ENCODE peak calls at places on chromosomes 2 and 18, in ten cellular contexts. R is K562; G is thoracic aorta; J is tibial artery; S is esophagus squamous epithelium; V is brain microvascular endothelial cell; X is CD8-positive, alpha-beta memory T cell; Q is CD4-positive, alpha-beta memory T cell; F is fibroblast of lung; C is Peyer's patch. A is an unnamed sample.

GRCh38 chr2:180577567-180577966 is 402.8 kb upstream of the UBE2E3 start:
- DNase-seq in R (no peak), G (no peak), J (no peak), S (no peak), V (no peak), X (no peak), Q (no peak), F (peak; percentile 65), C (no peak), A (no peak)

GRCh38 chr2:30611572-30611971 is 164.5 kb downstream of the LCLAT1 start:
- DNase-seq in R (no peak), G (no peak), J (no peak), S (no peak), V (peak; percentile 37), X (no peak), Q (no peak), F (no peak), C (no peak), A (no peak)

GRCh38 chr2:95359501-95359930 is 43.0 kb upstream of the FAHD2A start:
- DNase-seq in R (no peak), G (no peak), J (peak; percentile 42), S (no peak), V (no peak), X (no peak), Q (no peak), F (no peak), C (no peak), A (no peak)

GRCh38 chr2:206736935-206737334 is 18.7 kb upstream of the DYTN start:
- DNase-seq in R (no peak), G (no peak), J (no peak), S (no peak), V (no peak), X (no peak), Q (no peak), F (no peak), C (no peak), A (no peak)

GRCh38 chr18:44842588-44843412 is 162.1 kb downstream of the SETBP1 start:
- DNase-seq in R (no peak), G (no peak), J (no peak), S (no peak), V (no peak), X (no peak), Q (no peak), F (no peak), C (no peak), A (no peak)

GRCh38 chr2:47265751-47266231 is 110.7 kb upstream of the STPG4 start:
- DNase-seq in R (no peak), G (no peak), J (no peak), S (no peak), V (no peak), X (no peak), Q (no peak), F (no peak), C (no peak), A (no peak)

GRCh38 chr2:10469955-10470568 is 21.9 kb upstream of the ODC1 start:
- DNase-seq in R (no peak), G (no peak), J (peak; percentile 31), S (no peak), V (no peak), X (no peak), Q (no peak), F (no peak), C (no peak), A (no peak)

GRCh38 chr2:96923201-96923600 is 53.3 kb upstream of the SEMA4C start:
- DNase-seq in R (no peak), G (no peak), J (no peak), S (no peak), V (no peak), X (no peak), Q (no peak), F (no peak), C (no peak), A (no peak)

DNA sequence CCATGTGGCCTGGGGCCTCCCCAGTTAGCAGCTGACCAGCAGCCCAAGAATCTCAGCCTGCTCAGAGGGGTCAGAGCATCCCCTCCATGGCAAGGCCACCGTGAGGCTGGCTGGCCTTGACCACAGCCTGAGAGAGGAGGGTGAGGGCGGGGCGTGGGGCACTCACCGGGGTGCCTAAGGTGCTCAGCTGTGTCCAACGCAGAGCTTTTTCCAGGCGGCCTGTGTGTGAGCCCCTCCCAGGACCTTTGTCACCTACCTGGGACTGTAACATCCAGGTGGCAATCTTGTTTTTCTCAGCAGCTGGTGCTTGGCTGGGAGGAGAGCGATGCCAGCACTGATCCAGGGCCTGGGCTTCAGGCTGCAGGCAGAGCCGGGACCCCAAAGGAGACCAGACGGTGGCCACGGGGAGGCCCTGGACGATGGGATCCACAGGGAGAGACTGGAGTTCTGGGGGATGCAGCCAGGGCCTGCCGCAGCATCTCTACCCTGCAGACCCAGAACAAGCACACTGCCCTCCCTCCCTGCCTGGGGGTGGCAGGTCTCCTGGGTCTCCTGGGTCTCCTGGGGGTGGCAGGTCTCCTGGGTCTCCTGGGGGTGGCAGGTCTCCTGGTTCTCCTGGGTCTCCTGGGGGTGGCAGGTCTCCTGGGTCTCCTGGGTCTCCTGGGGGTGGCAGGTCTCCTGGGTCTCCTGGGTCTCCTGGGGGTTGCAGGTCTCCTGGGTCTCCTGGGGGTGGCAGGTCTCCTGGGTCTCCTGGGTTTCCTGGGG is 12.3 kb downstream of the SNED1 start:
- DNase-seq in R (no peak), G (no peak), J (no peak), S (no peak), V (no peak), X (no peak), Q (no peak), F (no peak), C (no peak), A (no peak)
- H3K27ac ChIP-seq in R (no peak overlapping the region), G (peak overlapping the region; percentile 45), J (peak overlapping the region; percentile 31), S (peak overlapping the region; percentile 59), V (no peak overlapping the region), X (no peak overlapping the region), Q (no peak overlapping the region), F (peak overlapping the region; percentile 57), C (peak overlapping the region; percentile 55), A (peak overlapping the region; percentile 56)

GRCh38 chr2:216132585-216132984 is 23.4 kb downstream of the XRCC5 start:
- DNase-seq in R (no peak), G (no peak), J (no peak), S (no peak), V (no peak), X (no peak), Q (no peak), F (no peak), C (no peak), A (no peak)

GRCh38 chr2:216134958-216135541 is 25.9 kb downstream of the XRCC5 start:
- DNase-seq in R (no peak), G (no peak), J (no peak), S (no peak), V (no peak), X (no peak), Q (no peak), F (no peak), C (no peak), A (no peak)

GRCh38 chr2:216130346-216130951 is 21.3 kb downstream of the XRCC5 start:
- DNase-seq in R (no peak), G (no peak), J (no peak), S (no peak), V (no peak), X (no peak), Q (no peak), F (peak; percentile 79), C (no peak), A (no peak)

GRCh38 chr2:216131175-216131926 is 22.2 kb downstream of the XRCC5 start:
- DNase-seq in R (no peak), G (no peak), J (no peak), S (no peak), V (no peak), X (no peak), Q (no peak), F (peak; percentile 19), C (no peak), A (no peak)

DNA sequence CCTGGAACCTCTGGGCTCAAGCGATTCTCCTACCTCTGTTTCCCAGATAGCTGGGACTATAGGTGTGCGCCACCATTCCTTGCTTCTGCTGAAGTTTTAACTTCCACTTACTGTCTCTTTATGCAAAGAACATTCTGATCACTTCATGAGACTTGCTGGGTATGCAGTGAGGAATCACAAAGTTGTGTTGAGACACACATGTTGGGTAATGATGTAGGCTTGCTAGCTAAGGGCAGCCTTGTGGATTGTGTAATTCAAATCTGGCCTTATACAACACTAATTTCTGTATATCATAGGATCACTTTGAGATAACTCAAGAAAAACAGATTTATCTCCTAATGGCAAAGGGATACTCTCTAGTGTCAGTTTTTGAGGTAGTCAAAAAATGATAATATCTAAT is 24.2 kb downstream of the XRCC5 start:
- DNase-seq in R (no peak), G (no peak), J (no peak), S (no peak), V (no peak), X (no peak), Q (no peak), F (peak; percentile 42), C (no peak), A (no peak)
- H3K36me3 ChIP-seq in R (peaks cover 88% of the 10 kb centered on the region), G (peaks cover 70% of the 10 kb centered on the region), J (peaks cover 98% of the 10 kb centered on the region), S (peaks cover 100% of the 10 kb centered on the region), V (peaks cover 75% of the 10 kb centered on the region), X (peaks cover 79% of the 10 kb centered on the region), Q (peaks cover 85% of the 10 kb centered on the region), F (peaks cover 25% of the 10 kb centered on the region), C (peaks cover 100% of the 10 kb centered on the region), A (peaks cover 64% of the 10 kb centered on the region)

GRCh38 chr2:218736535-218736934 is 25.9 kb downstream of the TTLL4 start:
- DNase-seq in R (no peak), G (no peak), J (no peak), S (no peak), V (no peak), X (no peak), Q (no peak), F (no peak), C (no peak), A (no peak)

GRCh38 chr2:218734190-218734975 is 23.7 kb downstream of the TTLL4 start:
- DNase-seq in R (no peak), G (no peak), J (no peak), S (no peak), V (no peak), X (no peak), Q (no peak), F (no peak), C (no peak), A (no peak)

GRCh38 chr2:218732761-218733158 is 22.1 kb downstream of the TTLL4 start:
- DNase-seq in R (no peak), G (no peak), J (no peak), S (no peak), V (no peak), X (no peak), Q (no peak), F (no peak), C (no peak), A (no peak)

GRCh38 chr2:218732052-218732760 is 21.6 kb downstream of the TTLL4 start:
- DNase-seq in R (no peak), G (no peak), J (no peak), S (no peak), V (no peak), X (no peak), Q (no peak), F (no peak), C (no peak), A (no peak)

DNA sequence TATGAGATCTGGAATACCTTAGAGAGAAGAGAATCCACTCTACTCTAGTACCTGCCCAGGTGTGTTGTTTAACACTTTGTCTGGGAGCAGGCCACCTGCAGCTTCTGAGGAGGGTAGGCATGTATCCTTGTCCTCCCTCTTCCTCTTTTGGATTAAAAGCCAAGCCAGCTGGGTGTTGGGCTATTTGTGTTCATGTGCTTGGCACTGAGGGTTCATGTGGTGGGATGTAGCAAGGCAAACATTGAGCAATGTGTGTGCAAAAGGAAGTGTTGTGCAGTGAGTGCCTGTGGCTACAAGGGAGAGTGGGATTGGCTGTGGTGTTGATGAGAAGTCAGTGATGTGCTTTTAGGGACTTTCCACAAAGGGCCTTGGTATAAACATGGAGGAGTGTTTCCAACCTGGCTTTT is 23.0 kb downstream of the TTLL4 start:
- DNase-seq in R (no peak), G (no peak), J (peak; percentile 66), S (peak; percentile 7), V (peak; percentile 77), X (no peak), Q (no peak), F (peak; percentile 78), C (peak; percentile 16), A (no peak)
- H3K27ac ChIP-seq in R (no peak overlapping the region), G (no peak overlapping the region), J (no peak overlapping the region), S (no peak overlapping the region), V (peak overlapping the region; percentile 94), X (no peak overlapping the region), Q (no peak overlapping the region), F (peak overlapping the region; percentile 64), C (peak overlapping the region; percentile 6), A (no peak overlapping the region)

DNA sequence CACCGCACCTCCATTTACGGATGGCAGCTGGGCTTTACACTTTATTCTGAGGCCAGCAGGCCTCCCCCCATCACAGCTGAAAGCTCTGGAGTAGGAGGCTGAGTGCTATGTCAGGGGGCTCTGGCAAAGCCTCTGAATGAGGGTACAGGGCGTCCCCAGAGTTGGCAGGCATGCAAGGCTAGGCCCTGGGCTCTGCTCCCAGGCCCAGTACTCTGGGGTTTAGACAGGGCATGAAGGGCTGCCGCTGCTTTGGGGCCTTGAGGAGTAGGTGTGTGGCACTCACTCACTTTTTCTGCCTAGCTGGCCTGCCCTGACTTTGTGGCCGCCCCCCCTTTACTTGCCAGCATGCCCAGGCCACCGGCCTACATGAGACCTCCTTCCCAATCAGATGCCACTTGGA is 90.8 kb downstream of the WDSUB1 start:
- DNase-seq in R (no peak), G (no peak), J (no peak), S (no peak), V (no peak), X (no peak), Q (no peak), F (no peak), C (no peak), A (no peak)
- H3K36me3 ChIP-seq in R (no peaks in the 10 kb centered on the region), G (no peaks in the 10 kb centered on the region), J (peaks cover 81% of the 10 kb centered on the region), S (peaks cover 100% of the 10 kb centered on the region), V (peaks cover 52% of the 10 kb centered on the region), X (no peaks in the 10 kb centered on the region), Q (no peaks in the 10 kb centered on the region), F (peaks cover 17% of the 10 kb centered on the region), C (peaks cover 63% of the 10 kb centered on the region), A (no peaks in the 10 kb centered on the region)

A was measured in CD8-positive, alpha-beta T cell.